ENCODE peak calls at places on chromosomes 3 and 15, in eight cellular contexts. One of them, this sample, is unnamed.
A peak's percentile ranks its signal among the peaks of the same experiment; 100 is the strongest.

GRCh38 chr3:71681224-71681668 is 44.0 kb downstream of the EIF4E3 start:
- DNase-seq in CD8-positive, alpha-beta T cell: no peak
- DNase-seq in Peyer's patch: no peak
- DNase-seq in BJ: peak; percentile 26
- DNase-seq in tibial nerve: peak; percentile 56
- DNase-seq in esophagus squamous epithelium: no peak
- DNase-seq in left ventricle myocardium inferior: peak; percentile 43
- DNase-seq in HepG2: peak; percentile 39
- DNase-seq in this sample: peak; percentile 89

GRCh38 chr3:140470211-140470610 is 207.7 kb upstream of the TRIM42 start:
- DNase-seq in tibial nerve: no peak
- DNase-seq in BJ: no peak
- DNase-seq in CD8-positive, alpha-beta T cell: no peak
- DNase-seq in esophagus squamous epithelium: no peak
- DNase-seq in HepG2: no peak
- DNase-seq in left ventricle myocardium inferior: no peak
- DNase-seq in Peyer's patch: no peak
- DNase-seq in this sample: no peak

GRCh38 chr15:28977377-28978010 is 91.7 kb downstream of the APBA2 start:
- DNase-seq in left ventricle myocardium inferior: peak; percentile 32
- DNase-seq in HepG2: no peak
- DNase-seq in CD8-positive, alpha-beta T cell: no peak
- DNase-seq in Peyer's patch: no peak
- DNase-seq in esophagus squamous epithelium: no peak
- DNase-seq in tibial nerve: no peak
- DNase-seq in BJ: peak; percentile 88
- DNase-seq in this sample: peak; percentile 94

GRCh38 chr15:39704684-39705083 is 78.0 kb downstream of the FSIP1 start:
- DNase-seq in BJ: no peak
- DNase-seq in HepG2: no peak
- DNase-seq in left ventricle myocardium inferior: no peak
- DNase-seq in CD8-positive, alpha-beta T cell: no peak
- DNase-seq in esophagus squamous epithelium: no peak
- DNase-seq in Peyer's patch: no peak
- DNase-seq in tibial nerve: no peak
- DNase-seq in this sample: no peak

GRCh38 chr3:115518100-115518852 is 105.0 kb upstream of the GAP43 start:
- DNase-seq in CD8-positive, alpha-beta T cell: no peak
- DNase-seq in Peyer's patch: no peak
- DNase-seq in BJ: peak; percentile 22
- DNase-seq in tibial nerve: no peak
- DNase-seq in left ventricle myocardium inferior: peak; percentile 85
- DNase-seq in esophagus squamous epithelium: no peak
- DNase-seq in HepG2: no peak
- DNase-seq in this sample: peak; percentile 89

GRCh38 chr3:63979093-63979492 is 44.2 kb downstream of the PSMD6 start:
- DNase-seq in CD8-positive, alpha-beta T cell: no peak
- DNase-seq in HepG2: no peak
- DNase-seq in Peyer's patch: no peak
- DNase-seq in left ventricle myocardium inferior: no peak
- DNase-seq in tibial nerve: no peak
- DNase-seq in BJ: no peak
- DNase-seq in esophagus squamous epithelium: no peak
- DNase-seq in this sample: no peak

GRCh38 chr3:155494332-155494731 is 200.8 kb upstream of the STRIT1 start:
- DNase-seq in HepG2: no peak
- DNase-seq in CD8-positive, alpha-beta T cell: no peak
- DNase-seq in left ventricle myocardium inferior: no peak
- DNase-seq in Peyer's patch: no peak
- DNase-seq in tibial nerve: no peak
- DNase-seq in esophagus squamous epithelium: no peak
- DNase-seq in BJ: no peak
- DNase-seq in this sample: no peak

GRCh38 chr3:177746259-177747021 is 549.2 kb upstream of the TBL1XR1 start:
- DNase-seq in left ventricle myocardium inferior: no peak
- DNase-seq in HepG2: no peak
- DNase-seq in BJ: no peak
- DNase-seq in esophagus squamous epithelium: no peak
- DNase-seq in Peyer's patch: no peak
- DNase-seq in CD8-positive, alpha-beta T cell: no peak
- DNase-seq in tibial nerve: no peak
- DNase-seq in this sample: peak; percentile 49

GRCh38 chr15:79090487-79091203 is at the start of gene RASGRF1:
- DNase-seq in esophagus squamous epithelium: no peak
- DNase-seq in tibial nerve: no peak
- DNase-seq in BJ: no peak
- DNase-seq in left ventricle myocardium inferior: no peak
- DNase-seq in Peyer's patch: no peak
- DNase-seq in CD8-positive, alpha-beta T cell: no peak
- DNase-seq in HepG2: no peak
- DNase-seq in this sample: peak; percentile 6

GRCh38 chr3:111069974-111070751 is 1.5 kb upstream of the NECTIN3 start:
- DNase-seq in HepG2: no peak
- DNase-seq in esophagus squamous epithelium: no peak
- DNase-seq in CD8-positive, alpha-beta T cell: no peak
- DNase-seq in tibial nerve: peak; percentile 5
- DNase-seq in BJ: no peak
- DNase-seq in left ventricle myocardium inferior: no peak
- DNase-seq in Peyer's patch: no peak
- DNase-seq in this sample: peak; percentile 36

GRCh38 chr3:106534206-106534605 is 665.4 kb upstream of the CBLB start:
- DNase-seq in tibial nerve: no peak
- DNase-seq in left ventricle myocardium inferior: no peak
- DNase-seq in BJ: no peak
- DNase-seq in esophagus squamous epithelium: no peak
- DNase-seq in CD8-positive, alpha-beta T cell: peak; percentile 19
- DNase-seq in Peyer's patch: no peak
- DNase-seq in HepG2: no peak
- DNase-seq in this sample: peak; percentile 53

GRCh38 chr15:82928711-82929110 is 23.8 kb downstream of the HOMER2 start:
- DNase-seq in left ventricle myocardium inferior: no peak
- DNase-seq in CD8-positive, alpha-beta T cell: no peak
- DNase-seq in Peyer's patch: no peak
- DNase-seq in esophagus squamous epithelium: no peak
- DNase-seq in BJ: no peak
- DNase-seq in tibial nerve: no peak
- DNase-seq in HepG2: no peak
- DNase-seq in this sample: no peak

GRCh38 chr3:12947504-12948369 is 106.4 kb upstream of the RPL32 start:
- DNase-seq in left ventricle myocardium inferior: peak; percentile 75
- DNase-seq in BJ: peak; percentile 31
- DNase-seq in esophagus squamous epithelium: no peak
- DNase-seq in CD8-positive, alpha-beta T cell: no peak
- DNase-seq in Peyer's patch: no peak
- DNase-seq in tibial nerve: peak; percentile 42
- DNase-seq in HepG2: peak; percentile 15
- DNase-seq in this sample: peak; percentile 83

GRCh38 chr3:139122221-139122581 is 77.5 kb upstream of the PRR23C start:
- DNase-seq in esophagus squamous epithelium: no peak
- DNase-seq in Peyer's patch: no peak
- DNase-seq in tibial nerve: peak; percentile 9
- DNase-seq in left ventricle myocardium inferior: no peak
- DNase-seq in BJ: peak; percentile 79
- DNase-seq in CD8-positive, alpha-beta T cell: no peak
- DNase-seq in HepG2: no peak
- DNase-seq in this sample: peak; percentile 73

GRCh38 chr3:169541528-169541927 is 122.0 kb downstream of the MECOM start:
- DNase-seq in left ventricle myocardium inferior: peak; percentile 26
- DNase-seq in BJ: no peak
- DNase-seq in CD8-positive, alpha-beta T cell: no peak
- DNase-seq in tibial nerve: no peak
- DNase-seq in Peyer's patch: no peak
- DNase-seq in esophagus squamous epithelium: no peak
- DNase-seq in HepG2: no peak
- DNase-seq in this sample: no peak

GRCh38 chr15:33107950-33108349 is 86.6 kb downstream of the FMN1 start:
- DNase-seq in Peyer's patch: no peak
- DNase-seq in CD8-positive, alpha-beta T cell: no peak
- DNase-seq in tibial nerve: no peak
- DNase-seq in HepG2: no peak
- DNase-seq in esophagus squamous epithelium: no peak
- DNase-seq in left ventricle myocardium inferior: no peak
- DNase-seq in BJ: no peak
- DNase-seq in this sample: no peak

GRCh38 chr15:67178569-67179210 is 75.8 kb downstream of the AAGAB start:
- DNase-seq in BJ: peak; percentile 91
- DNase-seq in esophagus squamous epithelium: no peak
- DNase-seq in tibial nerve: no peak
- DNase-seq in Peyer's patch: no peak
- DNase-seq in CD8-positive, alpha-beta T cell: no peak
- DNase-seq in HepG2: no peak
- DNase-seq in left ventricle myocardium inferior: no peak
- DNase-seq in this sample: peak; percentile 81

GRCh38 chr15:79674124-79674465 is 222.7 kb downstream of the MTHFS start:
- DNase-seq in CD8-positive, alpha-beta T cell: no peak
- DNase-seq in BJ: no peak
- DNase-seq in tibial nerve: no peak
- DNase-seq in left ventricle myocardium inferior: no peak
- DNase-seq in HepG2: no peak
- DNase-seq in Peyer's patch: no peak
- DNase-seq in esophagus squamous epithelium: no peak
- DNase-seq in this sample: no peak

GRCh38 chr15:36106640-36107335 is 472.6 kb upstream of the CDIN1 start:
- DNase-seq in left ventricle myocardium inferior: no peak
- DNase-seq in HepG2: no peak
- DNase-seq in BJ: no peak
- DNase-seq in esophagus squamous epithelium: no peak
- DNase-seq in Peyer's patch: no peak
- DNase-seq in tibial nerve: no peak
- DNase-seq in CD8-positive, alpha-beta T cell: no peak
- DNase-seq in this sample: peak; percentile 6

GRCh38 chr3:127209840-127210653 is 17.1 kb downstream of the PRR23E start:
- DNase-seq in CD8-positive, alpha-beta T cell: no peak
- DNase-seq in BJ: no peak
- DNase-seq in left ventricle myocardium inferior: no peak
- DNase-seq in HepG2: no peak
- DNase-seq in Peyer's patch: no peak
- DNase-seq in esophagus squamous epithelium: no peak
- DNase-seq in tibial nerve: no peak
- DNase-seq in this sample: no peak

GRCh38 chr3:155034786-155035185 is 45.3 kb upstream of the MME start:
- DNase-seq in BJ: no peak
- DNase-seq in esophagus squamous epithelium: no peak
- DNase-seq in tibial nerve: no peak
- DNase-seq in CD8-positive, alpha-beta T cell: no peak
- DNase-seq in left ventricle myocardium inferior: no peak
- DNase-seq in Peyer's patch: no peak
- DNase-seq in HepG2: no peak
- DNase-seq in this sample: no peak

DNA sequence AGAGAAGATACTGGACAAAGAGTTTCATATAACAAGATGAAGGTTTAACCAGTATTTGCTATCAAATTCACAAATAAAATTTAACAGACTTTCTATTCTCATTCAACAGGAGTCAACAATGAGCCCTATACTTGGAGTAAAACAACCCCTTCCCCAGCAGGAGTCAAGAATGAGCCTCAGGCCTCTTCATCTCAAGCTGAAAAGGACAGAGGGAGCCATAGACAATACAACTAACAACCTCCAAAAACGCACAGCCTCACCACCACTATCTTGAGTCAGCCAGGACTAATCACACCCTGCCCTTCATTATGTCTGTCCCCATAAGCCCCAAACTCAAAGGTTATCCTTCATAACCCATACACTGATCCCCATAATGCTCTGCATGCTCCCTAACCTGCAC is 36.4 kb downstream of the ETFA start:
- DNase-seq in esophagus squamous epithelium: no peak
- DNase-seq in left ventricle myocardium inferior: no peak
- DNase-seq in BJ: no peak
- DNase-seq in tibial nerve: no peak
- DNase-seq in HepG2: no peak
- DNase-seq in CD8-positive, alpha-beta T cell: no peak
- DNase-seq in Peyer's patch: no peak
- DNase-seq in this sample: no peak
- H3K36me3 ChIP-seq in esophagus squamous epithelium: peaks cover 19% of the 10 kb centered on the region
- H3K36me3 ChIP-seq in left ventricle myocardium inferior: peaks cover 86% of the 10 kb centered on the region
- H3K36me3 ChIP-seq in BJ: peaks cover 11% of the 10 kb centered on the region
- H3K36me3 ChIP-seq in tibial nerve: peaks cover 89% of the 10 kb centered on the region
- H3K36me3 ChIP-seq in HepG2: peaks cover 15% of the 10 kb centered on the region
- H3K36me3 ChIP-seq in CD8-positive, alpha-beta T cell: peaks cover 6% of the 10 kb centered on the region
- H3K36me3 ChIP-seq in Peyer's patch: no peaks in the 10 kb centered on the region
- H3K36me3 ChIP-seq in this sample: peaks cover 24% of the 10 kb centered on the region

DNA sequence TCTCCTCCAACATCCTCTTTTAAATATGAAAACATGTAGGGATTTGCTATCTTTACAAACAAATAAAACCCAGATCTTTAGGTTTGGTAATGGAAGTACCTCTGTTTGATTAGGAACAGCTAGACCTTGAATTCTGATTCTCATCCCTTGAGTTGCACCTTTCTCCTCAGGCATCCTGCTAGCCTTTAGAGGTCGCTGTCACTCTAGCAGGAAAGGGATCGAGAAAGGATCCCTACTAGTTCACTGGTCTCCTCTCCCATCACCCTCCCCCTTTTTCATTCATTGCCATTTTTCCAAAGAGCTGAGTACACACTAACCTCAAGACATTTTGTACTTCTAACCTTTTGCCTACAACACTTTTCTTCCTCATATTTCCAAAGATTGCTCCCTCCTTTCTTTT is 569.8 kb downstream of the RBMS3 start:
- DNase-seq in CD8-positive, alpha-beta T cell: no peak
- DNase-seq in left ventricle myocardium inferior: no peak
- DNase-seq in esophagus squamous epithelium: no peak
- DNase-seq in Peyer's patch: no peak
- DNase-seq in BJ: no peak
- DNase-seq in tibial nerve: no peak
- DNase-seq in HepG2: peak; percentile 1
- DNase-seq in this sample: no peak
- TF ChIP-seq CTCF in CD8-positive, alpha-beta T cell: no peak
- TF ChIP-seq CTCF in left ventricle myocardium inferior: no peak
- TF ChIP-seq CTCF in esophagus squamous epithelium: no peak
- TF ChIP-seq CTCF in Peyer's patch: no peak
- TF ChIP-seq CTCF in BJ: no peak
- TF ChIP-seq CTCF in tibial nerve: no peak
- TF ChIP-seq CTCF in HepG2: peak; percentile 12
- TF ChIP-seq CTCF in this sample: no peak

GRCh38 chr3:46999516-47000197 is 20.2 kb downstream of the NBEAL2 start:
- DNase-seq in BJ: no peak
- DNase-seq in CD8-positive, alpha-beta T cell: no peak
- DNase-seq in left ventricle myocardium inferior: no peak
- DNase-seq in HepG2: no peak
- DNase-seq in tibial nerve: no peak
- DNase-seq in esophagus squamous epithelium: no peak
- DNase-seq in Peyer's patch: no peak
- DNase-seq in this sample: no peak
- H3K36me3 ChIP-seq in BJ: peaks cover 6% of the 10 kb centered on the region
- H3K36me3 ChIP-seq in CD8-positive, alpha-beta T cell: peaks cover 10% of the 10 kb centered on the region
- H3K36me3 ChIP-seq in left ventricle myocardium inferior: peaks cover 60% of the 10 kb centered on the region
- H3K36me3 ChIP-seq in HepG2: peaks cover 5% of the 10 kb centered on the region
- H3K36me3 ChIP-seq in tibial nerve: peaks cover 96% of the 10 kb centered on the region
- H3K36me3 ChIP-seq in esophagus squamous epithelium: peaks cover 46% of the 10 kb centered on the region
- H3K36me3 ChIP-seq in Peyer's patch: no peaks in the 10 kb centered on the region
- H3K36me3 ChIP-seq in this sample: no peaks in the 10 kb centered on the region

DNA sequence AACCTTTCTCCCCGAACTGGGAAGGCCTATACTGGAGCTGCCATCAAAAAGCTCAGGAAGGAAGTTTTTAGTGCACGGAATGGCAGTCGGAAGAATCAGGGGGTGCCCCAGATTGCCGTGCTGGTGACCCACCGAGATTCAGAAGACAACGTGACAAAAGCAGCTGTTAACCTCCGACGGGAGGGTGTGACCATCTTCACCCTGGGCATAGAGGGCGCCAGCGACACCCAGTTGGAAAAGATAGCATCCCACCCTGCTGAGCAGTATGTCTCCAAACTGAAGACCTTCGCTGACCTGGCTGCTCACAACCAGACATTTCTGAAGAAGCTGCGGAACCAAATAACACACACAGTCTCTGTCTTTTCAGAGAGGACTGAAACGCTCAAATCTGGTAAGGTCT is 48.2 kb downstream of the COL6A6 start:
- DNase-seq in esophagus squamous epithelium: no peak
- DNase-seq in tibial nerve: no peak
- DNase-seq in left ventricle myocardium inferior: no peak
- DNase-seq in CD8-positive, alpha-beta T cell: no peak
- DNase-seq in HepG2: no peak
- DNase-seq in BJ: no peak
- DNase-seq in Peyer's patch: no peak
- DNase-seq in this sample: no peak
- TF ChIP-seq CTCF in esophagus squamous epithelium: no peak
- TF ChIP-seq CTCF in tibial nerve: no peak
- TF ChIP-seq CTCF in left ventricle myocardium inferior: no peak
- TF ChIP-seq CTCF in CD8-positive, alpha-beta T cell: no peak
- TF ChIP-seq CTCF in HepG2: no peak
- TF ChIP-seq CTCF in BJ: no peak
- TF ChIP-seq CTCF in Peyer's patch: no peak
- TF ChIP-seq CTCF in this sample: no peak

This sample was measured in cardiac muscle cell.